ENCODE peak calls at places on chromosomes 3 and 15, in five cellular contexts. S, H, O, L and E are unnamed samples.

GRCh38 chr3:15276028-15276717 is 56.2 kb downstream of the SH3BP5 start:
- DNase-seq in H (no peak), O (no peak), L (no peak), S (no peak), E (no peak)

GRCh38 chr15:67809866-67810265 is 15.4 kb upstream of the SKOR1 start:
- DNase-seq in O (no peak), S (no peak), H (no peak), L (no peak), E (no peak)

GRCh38 chr15:33963831-33964664 is 4.2 kb upstream of the CHRM5 start:
- DNase-seq in O (no peak), L (peak), S (peak), H (peak), E (no peak)

GRCh38 chr3:71509024-71509423 is 74.5 kb downstream of the FOXP1 start:
- DNase-seq in S (no peak), L (no peak), O (peak), H (no peak), E (no peak)

GRCh38 chr15:101541501-101542292 is 52.2 kb upstream of the PCSK6 start:
- DNase-seq in H (no peak), L (no peak), S (no peak), O (no peak), E (no peak)

GRCh38 chr15:80779658-80780415 is 667 bp downstream of the CEMIP start:
- DNase-seq in L (peak), O (no peak), S (peak), H (no peak), E (peak)

GRCh38 chr15:69979269-69979668 is 118.4 kb downstream of the TLE3 start:
- DNase-seq in S (no peak), L (peak), H (no peak), O (peak), E (peak)

GRCh38 chr3:42264399-42265058 is 1.5 kb downstream of the CCK start:
- DNase-seq in L (peak), O (peak), H (peak), S (no peak), E (peak)

DNA sequence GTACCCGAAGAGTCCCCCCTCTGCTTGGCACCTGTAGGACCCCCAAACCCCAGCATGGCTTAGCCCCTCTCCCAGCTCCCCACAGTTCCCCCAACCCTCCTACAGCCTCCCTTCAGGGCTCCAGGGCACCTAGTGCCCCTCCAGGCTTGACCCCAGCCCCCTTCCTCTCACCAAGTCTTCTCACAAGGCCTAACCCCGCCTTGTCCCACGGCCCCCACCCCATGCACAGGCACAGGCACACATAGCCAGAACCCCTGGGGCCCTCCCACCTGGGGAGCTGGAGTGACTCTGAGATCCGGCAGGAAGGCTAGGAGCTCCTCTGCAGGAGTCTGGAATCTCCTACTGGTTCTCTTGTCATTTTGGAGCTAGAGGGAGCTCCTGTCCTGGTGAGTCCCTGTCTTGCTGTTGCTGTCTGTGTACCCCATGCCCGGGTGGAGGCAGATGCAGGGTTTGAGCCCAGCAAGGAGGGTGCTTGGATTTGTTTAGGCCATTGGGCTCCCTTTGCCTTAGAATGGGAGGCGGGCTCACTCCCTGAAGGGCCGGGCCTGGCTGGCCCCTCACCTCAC is 39.6 kb downstream of the KLF13 start:
- DNase-seq in L (peak), H (no peak), S (no peak), O (no peak), E (no peak)
- H3K4me3 ChIP-seq in L (peak), H (no peak), S (no peak), O (no peak), E (no peak)

DNA sequence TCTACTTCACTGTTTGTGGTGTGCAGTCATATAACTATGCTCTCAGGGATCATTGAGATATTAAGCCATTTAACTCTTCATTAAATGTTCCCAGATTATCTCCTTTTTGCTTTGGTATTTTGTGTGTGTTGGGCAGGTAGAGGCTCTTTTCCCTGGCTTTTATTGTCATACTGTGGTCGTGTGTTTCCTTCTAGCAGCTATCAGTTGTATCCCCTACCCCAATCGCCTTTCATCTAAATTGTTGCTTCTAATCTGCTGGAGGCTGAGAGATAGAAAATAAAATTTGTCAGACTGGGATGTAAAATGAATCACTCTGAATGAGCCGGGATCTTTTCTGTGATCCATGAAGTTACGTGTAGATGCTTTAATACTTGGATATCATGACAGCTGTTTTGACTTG is 9.2 kb downstream of the NFKBIZ start:
- DNase-seq in H (no peak), L (no peak), O (no peak), S (no peak), E (no peak)
- H3K4me3 ChIP-seq in H (no peak), L (no peak), O (no peak), S (no peak), E (no peak)

GRCh38 chr3:149969110-149969944 is 1.4 kb downstream of the PFN2 start:
- DNase-seq in O (peak), L (peak), H (peak), S (peak), E (peak)
- H3K4me3 ChIP-seq in O (peak), L (peak), H (peak), S (peak), E (peak)

GRCh38 chr15:27341780-27342343 is 370.9 kb downstream of the GABRG3 start:
- DNase-seq in S (no peak), O (no peak), L (no peak), H (no peak), E (no peak)
- H3K4me3 ChIP-seq in S (no peak), O (no peak), L (no peak), H (no peak), E (no peak)

GRCh38 chr3:152176241-152176640 is 92.5 kb upstream of the MBNL1 start:
- DNase-seq in O (peak), H (peak), L (no peak), S (no peak), E (no peak)
- H3K4me3 ChIP-seq in O (no peak), H (no peak), L (no peak), S (no peak), E (no peak)

DNA sequence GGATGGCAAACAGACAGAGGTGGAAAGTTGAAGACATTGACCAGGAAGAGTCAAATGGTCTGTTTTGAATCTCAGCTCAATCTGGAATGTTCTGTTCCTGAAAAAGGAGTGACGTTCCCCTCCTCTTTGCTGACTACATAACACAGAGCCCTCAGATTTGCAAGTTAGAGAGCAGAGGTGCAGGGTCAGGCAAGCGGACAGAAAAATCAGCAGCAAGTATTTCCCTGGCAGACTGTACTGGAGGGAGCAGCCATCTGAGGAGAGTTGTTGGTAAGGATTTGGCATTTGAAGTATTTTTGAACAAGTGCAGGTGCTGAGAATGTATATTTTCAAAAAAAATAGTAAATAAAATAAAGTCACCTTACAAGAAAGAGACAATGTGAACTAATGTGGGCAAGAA is 17.6 kb downstream of the ZNF80 start:
- DNase-seq in H (no peak), O (no peak), S (no peak), L (no peak), E (no peak)
- H3K4me3 ChIP-seq in H (no peak), O (no peak), S (no peak), L (no peak), E (no peak)

GRCh38 chr3:118809696-118810498 is 224.7 kb downstream of the IGSF11 start:
- DNase-seq in L (no peak), H (no peak), S (no peak), O (no peak), E (no peak)
- H3K4me3 ChIP-seq in L (no peak), H (no peak), S (no peak), O (no peak), E (no peak)